ENCODE peak calls at places on chromosomes 11 and 22, in six cellular contexts. J is transverse colon, S is HCT116, I is sigmoid colon, G is HepG2, B is prostate gland. N is an unnamed sample. For H3K4me1 and H3K9me3, the result is how much of the 10 kb centered on the place peaks cover.

GRCh38 chr22:49400136-49400865 is 427.4 kb downstream of the BRD1 start:
- DNase-seq in J (no peak), S (no peak), I (peak), G (no peak), B (no peak), N (no peak)

GRCh38 chr11:117875397-117876048 is 935 bp downstream of the FXYD6 start:
- DNase-seq in J (no peak), S (no peak), I (peak), G (no peak), B (no peak), N (no peak)

GRCh38 chr11:57072640-57073039 is 83.9 kb downstream of the OR5AK2 start:
- DNase-seq in J (no peak), S (peak), I (no peak), G (no peak), B (no peak), N (no peak)

GRCh38 chr22:10961043-10961860 is 4566.7 kb upstream of the OR11H1 start:
- DNase-seq in J (no peak), S (no peak), I (no peak), G (no peak), B (no peak), N (no peak)

GRCh38 chr11:56314844-56315243 is at the start of gene OR8K3:
- DNase-seq in J (no peak), S (no peak), I (no peak), G (no peak), B (no peak), N (no peak)

GRCh38 chr11:129277216-129277838 is 85.2 kb upstream of the ARHGAP32 start:
- DNase-seq in J (no peak), S (no peak), I (no peak), G (peak), B (no peak), N (no peak)

GRCh38 chr11:64230209-64230984 is at the start of gene DNAJC4:
- DNase-seq in J (peak), S (peak), I (peak), G (peak), B (peak), N (peak)

GRCh38 chr11:45087301-45087700 is 59.1 kb upstream of the PRDM11 start:
- DNase-seq in J (no peak), S (no peak), I (no peak), G (no peak), B (no peak), N (no peak)

GRCh38 chr11:32088117-32088941 is 2.5 kb upstream of the RCN1 start:
- DNase-seq in J (no peak), S (no peak), I (no peak), G (no peak), B (peak), N (no peak)

GRCh38 chr11:100738701-100739100 is 51.6 kb downstream of the ARHGAP42 start:
- DNase-seq in J (no peak), S (no peak), I (no peak), G (no peak), B (no peak), N (no peak)

GRCh38 chr11:100735949-100736675 is 49.0 kb downstream of the ARHGAP42 start:
- DNase-seq in J (no peak), S (no peak), I (no peak), G (no peak), B (no peak), N (no peak)

GRCh38 chr11:100732949-100733348 is 45.9 kb downstream of the ARHGAP42 start:
- DNase-seq in J (no peak), S (no peak), I (no peak), G (no peak), B (no peak), N (no peak)

GRCh38 chr11:100731471-100731870 is 44.4 kb downstream of the ARHGAP42 start:
- DNase-seq in J (no peak), S (no peak), I (no peak), G (no peak), B (no peak), N (no peak)

DNA sequence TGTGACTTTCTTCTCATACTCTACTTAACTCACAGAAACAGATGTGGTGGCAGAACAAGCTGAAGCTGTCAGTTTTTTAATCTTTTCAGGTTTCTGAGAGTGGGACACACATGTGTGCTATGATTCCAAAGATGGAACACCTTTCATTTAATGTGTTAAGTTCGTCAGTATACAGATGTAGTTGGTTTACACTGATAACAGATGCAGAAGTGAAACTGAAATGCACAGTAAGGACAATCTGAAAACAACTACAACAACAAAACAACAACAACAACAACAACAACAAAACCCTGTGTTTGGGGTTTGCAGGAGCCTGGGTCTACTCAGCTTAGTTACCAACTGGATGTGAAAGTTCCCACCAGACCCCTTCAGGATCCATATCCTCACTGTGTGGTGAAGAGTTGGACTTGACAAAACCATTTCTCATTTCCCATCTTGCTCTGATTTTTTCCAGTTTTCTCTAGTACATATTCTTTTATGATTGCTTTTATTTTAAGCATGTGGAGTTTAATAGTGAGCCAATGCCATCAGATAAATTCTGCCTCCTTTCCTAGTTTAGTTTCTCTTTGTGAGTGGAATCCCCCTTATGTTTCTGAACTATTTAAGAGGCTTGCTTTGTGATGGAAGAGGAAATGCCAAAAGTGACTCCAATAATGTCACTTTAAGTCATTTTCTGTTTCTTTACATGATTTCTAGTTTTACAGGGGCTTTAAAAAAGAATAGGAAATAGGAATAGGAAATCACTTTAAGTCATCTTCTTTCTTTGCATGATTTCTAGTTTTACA is 47.8 kb downstream of the ARHGAP42 start:
- DNase-seq in J (no peak), S (no peak), I (no peak), G (no peak), B (no peak), N (no peak)
- H3K4me1 ChIP-seq in J (under half), S (under half), I (under half), G (under half), B (under half), N (under half)

GRCh38 chr11:1370186-1371025 is 19.3 kb upstream of the BRSK2 start:
- DNase-seq in J (no peak), S (no peak), I (no peak), G (no peak), B (no peak), N (no peak)

GRCh38 chr11:1371836-1372465 is 17.8 kb upstream of the BRSK2 start:
- DNase-seq in J (no peak), S (no peak), I (no peak), G (no peak), B (no peak), N (no peak)

GRCh38 chr11:1372660-1373059 is 17.1 kb upstream of the BRSK2 start:
- DNase-seq in J (no peak), S (no peak), I (no peak), G (peak), B (no peak), N (no peak)

GRCh38 chr11:1371026-1371325 is 18.8 kb upstream of the BRSK2 start:
- DNase-seq in J (no peak), S (no peak), I (no peak), G (no peak), B (no peak), N (no peak)

GRCh38 chr11:1371377-1371776 is 18.4 kb upstream of the BRSK2 start:
- DNase-seq in J (no peak), S (no peak), I (no peak), G (no peak), B (no peak), N (no peak)
- H3K9me3 ChIP-seq in J (under half), S (under half), I (under half), G (under half), B (under half), N (under half)

GRCh38 chr22:28132466-28132865 is 213.4 kb upstream of the PITPNB start:
- DNase-seq in J (no peak), S (no peak), I (no peak), G (no peak), B (no peak), N (no peak)
- TF ChIP-seq POLR2AphosphoS5 in J (no peak), S (no peak), I (no peak), G (no peak), B (no peak), N (no peak)

DNA sequence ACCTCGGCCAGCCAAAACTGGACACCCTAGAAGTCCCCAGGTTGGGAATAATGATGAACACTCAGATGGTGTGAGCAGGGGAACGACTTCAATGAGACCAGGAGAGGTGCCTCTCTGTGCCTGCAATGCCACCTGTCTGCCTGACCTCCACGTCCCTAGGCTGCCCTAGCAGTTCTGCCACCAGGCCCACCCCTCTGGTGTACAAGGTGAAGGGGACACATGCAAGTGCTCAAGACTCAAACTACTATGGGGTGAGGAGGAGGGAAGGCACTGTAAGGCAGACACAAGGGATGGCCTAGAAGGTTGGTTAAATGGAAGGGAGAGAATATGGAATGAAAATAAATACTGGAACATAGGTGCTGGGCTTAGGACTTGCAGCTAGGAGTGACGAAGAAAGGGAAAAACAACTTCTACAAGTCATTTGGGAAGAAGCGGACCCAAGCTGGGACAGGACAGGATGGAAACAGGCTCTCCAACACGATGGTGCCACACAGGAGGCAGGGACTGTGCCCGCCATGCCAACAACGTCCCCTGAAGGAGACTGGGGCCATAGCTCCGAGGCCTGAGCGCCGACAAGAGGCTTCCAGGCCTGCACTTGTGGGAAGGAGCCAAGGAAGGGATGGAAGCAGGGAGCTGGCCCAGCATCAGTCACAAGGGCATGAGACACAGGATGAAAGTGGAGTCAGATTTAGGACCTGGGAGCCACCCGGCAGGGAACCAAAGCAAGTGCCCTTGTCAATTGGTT is 18.5 kb downstream of the SERPIND1 start:
- DNase-seq in J (no peak), S (no peak), I (no peak), G (no peak), B (no peak), N (no peak)
- H3K4me1 ChIP-seq in J (under half), S (under half), I (under half), G (half or more), B (under half), N (under half)